ENCODE peak calls at places on chromosomes 7 and 10, in ten cellular contexts. One of them, this sample, is unnamed.

GRCh38 chr10:4243651-4244050 is 458.6 kb upstream of the KLF6 start:
- DNase-seq in A549: peak; percentile 33
- DNase-seq in brain microvascular endothelial cell: peak; percentile 98
- DNase-seq in adrenal gland: peak; percentile 47
- DNase-seq in tibial nerve: no peak
- DNase-seq in cardiac muscle cell: no peak
- DNase-seq in spleen: no peak
- DNase-seq in testis: no peak
- DNase-seq in fibroblast of lung: peak; percentile 100
- DNase-seq in IMR-90: peak; percentile 100
- DNase-seq in this sample: no peak

GRCh38 chr7:27374958-27375841 is 132.6 kb downstream of the EVX1 start:
- DNase-seq in A549: no peak
- DNase-seq in brain microvascular endothelial cell: no peak
- DNase-seq in adrenal gland: no peak
- DNase-seq in tibial nerve: no peak
- DNase-seq in cardiac muscle cell: no peak
- DNase-seq in spleen: no peak
- DNase-seq in testis: no peak
- DNase-seq in fibroblast of lung: no peak
- DNase-seq in IMR-90: no peak
- DNase-seq in this sample: no peak

GRCh38 chr7:22111661-22112060 is 166.0 kb upstream of the CDCA7L start:
- DNase-seq in A549: no peak
- DNase-seq in brain microvascular endothelial cell: no peak
- DNase-seq in adrenal gland: no peak
- DNase-seq in tibial nerve: no peak
- DNase-seq in cardiac muscle cell: no peak
- DNase-seq in spleen: no peak
- DNase-seq in testis: no peak
- DNase-seq in fibroblast of lung: no peak
- DNase-seq in IMR-90: no peak
- DNase-seq in this sample: no peak

GRCh38 chr7:69598081-69598486 is at the start of gene AUTS2:
- DNase-seq in A549: peak; percentile 88
- DNase-seq in brain microvascular endothelial cell: peak; percentile 48
- DNase-seq in adrenal gland: peak; percentile 90
- DNase-seq in tibial nerve: peak; percentile 80
- DNase-seq in cardiac muscle cell: peak; percentile 96
- DNase-seq in spleen: peak; percentile 93
- DNase-seq in testis: peak; percentile 95
- DNase-seq in fibroblast of lung: peak; percentile 89
- DNase-seq in IMR-90: peak; percentile 43
- DNase-seq in this sample: no peak

GRCh38 chr7:27091125-27091524 is 4.7 kb downstream of the HOXA1 start:
- DNase-seq in A549: no peak
- DNase-seq in brain microvascular endothelial cell: no peak
- DNase-seq in adrenal gland: no peak
- DNase-seq in tibial nerve: no peak
- DNase-seq in cardiac muscle cell: no peak
- DNase-seq in spleen: no peak
- DNase-seq in testis: no peak
- DNase-seq in fibroblast of lung: no peak
- DNase-seq in IMR-90: no peak
- DNase-seq in this sample: no peak

GRCh38 chr10:663844-664243 is 25.6 kb downstream of the DIP2C start:
- DNase-seq in A549: no peak
- DNase-seq in brain microvascular endothelial cell: no peak
- DNase-seq in adrenal gland: no peak
- DNase-seq in tibial nerve: no peak
- DNase-seq in cardiac muscle cell: no peak
- DNase-seq in spleen: no peak
- DNase-seq in testis: peak; percentile 88
- DNase-seq in fibroblast of lung: peak; percentile 47
- DNase-seq in IMR-90: no peak
- DNase-seq in this sample: no peak

GRCh38 chr7:7202375-7202720 is 20.0 kb downstream of the C1GALT1 start:
- DNase-seq in A549: no peak
- DNase-seq in brain microvascular endothelial cell: no peak
- DNase-seq in adrenal gland: no peak
- DNase-seq in tibial nerve: no peak
- DNase-seq in cardiac muscle cell: no peak
- DNase-seq in spleen: no peak
- DNase-seq in testis: no peak
- DNase-seq in fibroblast of lung: no peak
- DNase-seq in IMR-90: no peak
- DNase-seq in this sample: no peak

GRCh38 chr10:35946556-35946955 is 304.5 kb upstream of the FZD8 start:
- DNase-seq in A549: no peak
- DNase-seq in brain microvascular endothelial cell: no peak
- DNase-seq in adrenal gland: no peak
- DNase-seq in tibial nerve: no peak
- DNase-seq in cardiac muscle cell: no peak
- DNase-seq in spleen: no peak
- DNase-seq in testis: no peak
- DNase-seq in fibroblast of lung: no peak
- DNase-seq in IMR-90: peak; percentile 37
- DNase-seq in this sample: no peak

GRCh38 chr7:117550625-117551024 is 70.8 kb downstream of the CFTR start:
- DNase-seq in A549: no peak
- DNase-seq in brain microvascular endothelial cell: no peak
- DNase-seq in adrenal gland: no peak
- DNase-seq in tibial nerve: no peak
- DNase-seq in cardiac muscle cell: no peak
- DNase-seq in spleen: no peak
- DNase-seq in testis: no peak
- DNase-seq in fibroblast of lung: no peak
- DNase-seq in IMR-90: no peak
- DNase-seq in this sample: no peak

GRCh38 chr10:80924063-80924952 is 386.6 kb downstream of the SH2D4B start:
- DNase-seq in A549: peak; percentile 7
- DNase-seq in brain microvascular endothelial cell: peak; percentile 53
- DNase-seq in adrenal gland: peak; percentile 29
- DNase-seq in tibial nerve: no peak
- DNase-seq in cardiac muscle cell: peak; percentile 71
- DNase-seq in spleen: no peak
- DNase-seq in testis: peak; percentile 72
- DNase-seq in fibroblast of lung: peak; percentile 16
- DNase-seq in IMR-90: peak; percentile 11
- DNase-seq in this sample: no peak

GRCh38 chr10:86793696-86794095 is 37.3 kb downstream of the BMPR1A start:
- DNase-seq in A549: no peak
- DNase-seq in brain microvascular endothelial cell: no peak
- DNase-seq in adrenal gland: no peak
- DNase-seq in tibial nerve: no peak
- DNase-seq in cardiac muscle cell: no peak
- DNase-seq in spleen: no peak
- DNase-seq in testis: no peak
- DNase-seq in fibroblast of lung: no peak
- DNase-seq in IMR-90: no peak
- DNase-seq in this sample: no peak
- H3K4me3 ChIP-seq in A549: no peak overlapping the region
- H3K4me3 ChIP-seq in brain microvascular endothelial cell: no peak overlapping the region
- H3K4me3 ChIP-seq in adrenal gland: no peak overlapping the region
- H3K4me3 ChIP-seq in tibial nerve: no peak overlapping the region
- H3K4me3 ChIP-seq in cardiac muscle cell: no peak overlapping the region
- H3K4me3 ChIP-seq in spleen: no peak overlapping the region
- H3K4me3 ChIP-seq in testis: no peak overlapping the region
- H3K4me3 ChIP-seq in fibroblast of lung: no peak overlapping the region
- H3K4me3 ChIP-seq in IMR-90: no peak overlapping the region
- H3K4me3 ChIP-seq in this sample: no peak overlapping the region

DNA sequence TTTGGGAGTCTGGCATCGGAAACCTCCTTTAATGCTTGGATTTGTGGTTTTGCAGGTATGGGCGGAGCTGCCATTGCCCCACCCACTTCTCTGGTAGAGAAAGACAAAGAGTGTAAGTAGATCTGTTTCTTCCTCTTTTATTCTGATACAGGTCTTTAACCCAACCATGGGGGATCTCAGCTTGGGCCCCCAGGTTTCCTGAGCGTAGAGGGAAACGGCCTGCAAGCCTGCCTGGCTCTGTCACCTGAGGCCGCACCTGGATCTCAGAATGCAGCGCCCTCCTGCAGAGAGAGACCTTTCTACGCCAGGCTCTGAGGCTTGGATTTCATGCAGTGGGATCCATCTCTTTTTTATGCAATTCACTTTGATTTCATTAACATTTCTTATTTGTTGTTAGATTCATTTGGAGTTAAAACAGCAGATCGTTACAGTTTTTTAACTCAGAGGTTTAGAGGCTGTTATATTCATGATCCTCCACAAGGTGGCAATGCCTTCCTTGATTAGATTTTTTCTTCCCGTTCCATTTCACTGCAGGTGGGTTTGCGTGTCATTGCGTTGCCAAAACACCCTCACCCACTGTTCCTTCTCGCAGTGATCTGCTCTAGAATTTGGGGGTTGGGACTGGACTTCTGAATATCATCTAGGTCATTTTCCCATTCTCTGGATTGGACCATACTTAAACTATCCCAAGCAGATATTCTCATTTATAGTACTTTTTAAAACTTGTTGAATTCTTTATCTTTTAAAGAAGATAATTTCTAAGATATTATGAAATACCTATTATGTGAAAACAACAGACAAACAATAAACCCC is 20.0 kb downstream of the RBM17 start:
- DNase-seq in A549: peak; percentile 65
- DNase-seq in brain microvascular endothelial cell: no peak
- DNase-seq in adrenal gland: no peak
- DNase-seq in tibial nerve: no peak
- DNase-seq in cardiac muscle cell: peak; percentile 64
- DNase-seq in spleen: no peak
- DNase-seq in testis: no peak
- DNase-seq in fibroblast of lung: peak; percentile 36
- DNase-seq in IMR-90: peak; percentile 61
- DNase-seq in this sample: no peak
- TF ChIP-seq CTCF in A549: peak; percentile 86
- TF ChIP-seq CTCF in brain microvascular endothelial cell: peak; percentile 54
- TF ChIP-seq CTCF in adrenal gland: peak; percentile 67
- TF ChIP-seq CTCF in tibial nerve: peak; percentile 82
- TF ChIP-seq CTCF in cardiac muscle cell: peak; percentile 57
- TF ChIP-seq CTCF in spleen: peak; percentile 81
- TF ChIP-seq CTCF in testis: peak; percentile 71
- TF ChIP-seq CTCF in fibroblast of lung: peak; percentile 53
- TF ChIP-seq CTCF in IMR-90: peak; percentile 79
- TF ChIP-seq CTCF in this sample: peak; percentile 66

DNA sequence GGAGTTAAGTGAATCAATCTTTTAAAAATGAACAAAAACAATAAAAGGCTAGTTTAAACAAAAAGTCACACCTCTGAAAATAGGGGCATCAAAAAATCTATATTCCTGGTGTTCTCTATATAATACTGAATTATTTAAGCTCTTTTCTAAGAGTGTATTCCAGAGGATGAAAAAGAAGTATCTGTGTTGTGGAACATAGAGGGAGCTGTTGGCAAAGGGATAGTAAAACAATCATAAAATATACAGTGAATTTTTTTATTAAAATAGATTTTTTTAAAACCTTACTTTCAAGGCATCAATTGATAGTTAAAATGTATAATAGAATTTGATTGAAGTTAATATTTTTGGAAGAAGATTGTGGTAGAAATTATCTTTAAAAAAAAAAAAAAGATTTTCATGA is 1409.1 kb upstream of the CELF2 start:
- DNase-seq in A549: no peak
- DNase-seq in brain microvascular endothelial cell: no peak
- DNase-seq in adrenal gland: no peak
- DNase-seq in tibial nerve: no peak
- DNase-seq in cardiac muscle cell: peak; percentile 19
- DNase-seq in spleen: no peak
- DNase-seq in testis: no peak
- DNase-seq in fibroblast of lung: peak; percentile 21
- DNase-seq in IMR-90: peak; percentile 50
- DNase-seq in this sample: no peak
- H3K4me3 ChIP-seq in A549: no peak overlapping the region
- H3K4me3 ChIP-seq in brain microvascular endothelial cell: no peak overlapping the region
- H3K4me3 ChIP-seq in adrenal gland: no peak overlapping the region
- H3K4me3 ChIP-seq in tibial nerve: no peak overlapping the region
- H3K4me3 ChIP-seq in cardiac muscle cell: no peak overlapping the region
- H3K4me3 ChIP-seq in spleen: no peak overlapping the region
- H3K4me3 ChIP-seq in testis: no peak overlapping the region
- H3K4me3 ChIP-seq in fibroblast of lung: no peak overlapping the region
- H3K4me3 ChIP-seq in IMR-90: no peak overlapping the region
- H3K4me3 ChIP-seq in this sample: no peak overlapping the region

GRCh38 chr10:25694206-25694933 is 239.7 kb upstream of the MYO3A start:
- DNase-seq in A549: no peak
- DNase-seq in brain microvascular endothelial cell: no peak
- DNase-seq in adrenal gland: no peak
- DNase-seq in tibial nerve: no peak
- DNase-seq in cardiac muscle cell: no peak
- DNase-seq in spleen: no peak
- DNase-seq in testis: no peak
- DNase-seq in fibroblast of lung: no peak
- DNase-seq in IMR-90: no peak
- DNase-seq in this sample: no peak

GRCh38 chr10:25697412-25697811 is 236.6 kb upstream of the MYO3A start:
- DNase-seq in A549: no peak
- DNase-seq in brain microvascular endothelial cell: no peak
- DNase-seq in adrenal gland: no peak
- DNase-seq in tibial nerve: no peak
- DNase-seq in cardiac muscle cell: no peak
- DNase-seq in spleen: no peak
- DNase-seq in testis: no peak
- DNase-seq in fibroblast of lung: no peak
- DNase-seq in IMR-90: no peak
- DNase-seq in this sample: no peak

GRCh38 chr10:25695586-25695985 is 238.4 kb upstream of the MYO3A start:
- DNase-seq in A549: no peak
- DNase-seq in brain microvascular endothelial cell: no peak
- DNase-seq in adrenal gland: no peak
- DNase-seq in tibial nerve: no peak
- DNase-seq in cardiac muscle cell: no peak
- DNase-seq in spleen: no peak
- DNase-seq in testis: no peak
- DNase-seq in fibroblast of lung: no peak
- DNase-seq in IMR-90: no peak
- DNase-seq in this sample: no peak

GRCh38 chr10:25694976-25695375 is 239.1 kb upstream of the MYO3A start:
- DNase-seq in A549: no peak
- DNase-seq in brain microvascular endothelial cell: no peak
- DNase-seq in adrenal gland: no peak
- DNase-seq in tibial nerve: no peak
- DNase-seq in cardiac muscle cell: no peak
- DNase-seq in spleen: no peak
- DNase-seq in testis: no peak
- DNase-seq in fibroblast of lung: no peak
- DNase-seq in IMR-90: no peak
- DNase-seq in this sample: no peak

DNA sequence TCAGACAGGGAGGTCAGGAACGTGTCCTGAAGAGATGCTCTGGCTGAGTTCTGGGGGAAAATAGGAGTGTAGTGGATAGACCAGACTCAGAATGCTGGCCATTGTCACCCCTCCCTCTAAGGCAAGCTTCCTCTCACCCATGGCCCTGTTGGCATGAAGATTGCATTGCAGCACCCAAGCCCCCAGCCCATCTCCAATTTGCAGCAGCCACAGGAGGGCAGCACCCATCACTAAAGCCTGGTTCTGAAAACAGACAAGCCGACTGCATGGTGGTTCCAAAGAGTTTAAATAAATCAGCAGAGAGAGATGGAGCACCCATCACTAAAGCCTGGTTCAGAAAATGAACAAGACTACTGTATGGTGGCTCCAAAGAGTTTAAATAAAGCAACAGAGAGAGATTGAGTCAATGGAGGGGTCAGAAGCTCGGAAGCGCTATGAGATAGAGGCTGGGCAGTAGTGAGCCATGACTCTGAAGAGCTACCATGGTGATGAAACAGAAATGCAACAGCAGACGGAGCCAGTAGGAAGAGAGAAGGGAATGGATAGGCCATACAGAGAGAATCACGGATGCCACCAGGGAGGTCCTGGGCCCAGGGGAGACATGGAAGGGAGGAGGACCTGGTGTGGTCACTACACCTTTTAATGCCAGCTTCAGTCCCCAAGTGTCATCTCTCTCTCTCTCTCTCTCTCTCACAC is 237.9 kb upstream of the MYO3A start:
- DNase-seq in A549: no peak
- DNase-seq in brain microvascular endothelial cell: no peak
- DNase-seq in adrenal gland: no peak
- DNase-seq in tibial nerve: no peak
- DNase-seq in cardiac muscle cell: no peak
- DNase-seq in spleen: no peak
- DNase-seq in testis: no peak
- DNase-seq in fibroblast of lung: no peak
- DNase-seq in IMR-90: no peak
- DNase-seq in this sample: no peak
- TF ChIP-seq CTCF in A549: no peak
- TF ChIP-seq CTCF in brain microvascular endothelial cell: no peak
- TF ChIP-seq CTCF in adrenal gland: no peak
- TF ChIP-seq CTCF in tibial nerve: no peak
- TF ChIP-seq CTCF in cardiac muscle cell: peak; percentile 4
- TF ChIP-seq CTCF in spleen: no peak
- TF ChIP-seq CTCF in testis: no peak
- TF ChIP-seq CTCF in fibroblast of lung: no peak
- TF ChIP-seq CTCF in IMR-90: no peak
- TF ChIP-seq CTCF in this sample: no peak

This sample was measured in GM12864.